ENCODE peak calls at places on chromosomes 4 and X, in four cellular contexts. A is A549, S is K562, F is body of pancreas. U is an unnamed sample.

GRCh38 chr4:139735381-139736256 is 70.0 kb downstream of the MGST2 start:
- DNase-seq in F (no peak), S (no peak), A (no peak), U (peak)

GRCh38 chrX:10022580-10023245 is 55.6 kb downstream of the CLDN34 start:
- DNase-seq in S (no peak), F (peak), A (peak), U (no peak)

GRCh38 chr4:106019771-106020170 is 124.5 kb downstream of the NPNT start:
- DNase-seq in F (no peak), S (no peak), A (no peak), U (no peak)

GRCh38 chr4:117898496-117898895 is 135.8 kb upstream of the NDST3 start:
- DNase-seq in A (no peak), F (no peak), S (no peak), U (no peak)

GRCh38 chrX:150370589-150371312 is 7.6 kb downstream of the MAMLD1 start:
- DNase-seq in F (no peak), S (no peak), A (no peak), U (no peak)

GRCh38 chrX:475926-476723 is 89.4 kb upstream of the PPP2R3B start:
- DNase-seq in A (no peak), F (no peak), S (peak), U (no peak)

GRCh38 chrX:22629105-22629725 is 356.5 kb downstream of the CBLL2 start:
- DNase-seq in F (no peak), A (no peak), S (no peak), U (no peak)

GRCh38 chrX:46628406-46629371 is 55.1 kb downstream of the CHST7 start:
- DNase-seq in F (peak), A (no peak), S (no peak), U (no peak)

GRCh38 chr4:126136922-126137781 is 822.4 kb downstream of the FAT4 start:
- DNase-seq in A (no peak), F (no peak), S (no peak), U (no peak)

GRCh38 chrX:42247241-42247640 is 323.9 kb upstream of the CASK start:
- DNase-seq in F (no peak), S (no peak), A (no peak), U (no peak)

GRCh38 chr4:40305329-40306193 is 29.6 kb upstream of the CHRNA9 start:
- DNase-seq in F (no peak), S (no peak), A (no peak), U (no peak)

GRCh38 chr4:58247792-58248191 is 1137.6 kb upstream of the IGFBP7 start:
- DNase-seq in S (no peak), A (peak), F (no peak), U (no peak)

GRCh38 chr4:145279122-145279960 is 99.0 kb upstream of the OTUD4 start:
- DNase-seq in F (no peak), S (no peak), A (no peak), U (no peak)

GRCh38 chrX:27591938-27592337 is 1.8 kb downstream of the DCAF8L2 start:
- DNase-seq in F (no peak), A (no peak), S (no peak), U (no peak)

GRCh38 chr4:150357829-150358228 is 224.1 kb upstream of the MAB21L2 start:
- DNase-seq in S (no peak), F (no peak), A (no peak), U (no peak)

GRCh38 chr4:39323836-39324235 is 42.3 kb downstream of the RFC1 start:
- DNase-seq in A (no peak), S (no peak), F (no peak), U (no peak)

GRCh38 chrX:103608305-103608963 is 671 bp downstream of the TCEAL3 start:
- DNase-seq in F (peak), S (no peak), A (no peak), U (peak)

GRCh38 chrX:131816551-131817136 is 206.5 kb upstream of the STK26 start:
- DNase-seq in A (peak), S (no peak), F (peak), U (peak)

GRCh38 chr4:153143527-153144348 is 60.5 kb upstream of the TRIM2 start:
- DNase-seq in A (no peak), S (peak), F (peak), U (no peak)

GRCh38 chrX:131621650-131622049 is 77.8 kb downstream of the OR13H1 start:
- DNase-seq in F (no peak), A (no peak), S (no peak), U (no peak)

GRCh38 chrX:10526442-10526841 is 93.9 kb downstream of the MID1 start:
- DNase-seq in S (no peak), F (no peak), A (no peak), U (no peak)

GRCh38 chrX:139199945-139200344 is 330.6 kb upstream of the F9 start:
- DNase-seq in S (no peak), F (no peak), A (no peak), U (no peak)

GRCh38 chr4:4216261-4216660 is 10.5 kb downstream of the OTOP1 start:
- DNase-seq in A (no peak), S (no peak), F (no peak), U (no peak)

GRCh38 chr4:156889616-156890594 is 81.7 kb downstream of the PDGFC start:
- DNase-seq in A (no peak), S (no peak), F (peak), U (no peak)

GRCh38 chrX:46687619-46688018 is 71.3 kb downstream of the SLC9A7 start:
- DNase-seq in A (no peak), F (no peak), S (no peak), U (no peak)

GRCh38 chrX:1581132-1581531 is 10.3 kb upstream of the AKAP17A start:
- DNase-seq in A (peak), S (peak), F (peak), U (no peak)

GRCh38 chrX:21838937-21839333 is 482 bp upstream of the MBTPS2 start:
- DNase-seq in F (peak), A (peak), S (no peak), U (no peak)

GRCh38 chrX:130171446-130172126 is at the start of gene RAB33A:
- DNase-seq in F (no peak), A (no peak), S (no peak), U (no peak)
- TF ChIP-seq POLR2A in F (no peak), A (no peak), S (no peak), U (no peak)

GRCh38 chrX:20681691-20682090 is 415.0 kb upstream of the RPS6KA3 start:
- DNase-seq in S (no peak), F (no peak), A (no peak), U (no peak)
- H3K27ac ChIP-seq in S (no peak), F (no peak), A (no peak), U (no peak)

GRCh38 chrX:14875624-14876023 is 2.4 kb downstream of the MOSPD2 start:
- DNase-seq in S (no peak), F (no peak), A (no peak), U (no peak)

GRCh38 chrX:14873676-14874049 is 442 bp downstream of the MOSPD2 start:
- DNase-seq in F (no peak), S (no peak), A (no peak), U (no peak)

GRCh38 chrX:14872355-14872754 is 514 bp downstream of the FANCB start:
- DNase-seq in S (peak), A (no peak), F (no peak), U (no peak)

GRCh38 chrX:14871767-14872166 is 1.1 kb downstream of the FANCB start:
- DNase-seq in F (no peak), A (no peak), S (no peak), U (no peak)

DNA sequence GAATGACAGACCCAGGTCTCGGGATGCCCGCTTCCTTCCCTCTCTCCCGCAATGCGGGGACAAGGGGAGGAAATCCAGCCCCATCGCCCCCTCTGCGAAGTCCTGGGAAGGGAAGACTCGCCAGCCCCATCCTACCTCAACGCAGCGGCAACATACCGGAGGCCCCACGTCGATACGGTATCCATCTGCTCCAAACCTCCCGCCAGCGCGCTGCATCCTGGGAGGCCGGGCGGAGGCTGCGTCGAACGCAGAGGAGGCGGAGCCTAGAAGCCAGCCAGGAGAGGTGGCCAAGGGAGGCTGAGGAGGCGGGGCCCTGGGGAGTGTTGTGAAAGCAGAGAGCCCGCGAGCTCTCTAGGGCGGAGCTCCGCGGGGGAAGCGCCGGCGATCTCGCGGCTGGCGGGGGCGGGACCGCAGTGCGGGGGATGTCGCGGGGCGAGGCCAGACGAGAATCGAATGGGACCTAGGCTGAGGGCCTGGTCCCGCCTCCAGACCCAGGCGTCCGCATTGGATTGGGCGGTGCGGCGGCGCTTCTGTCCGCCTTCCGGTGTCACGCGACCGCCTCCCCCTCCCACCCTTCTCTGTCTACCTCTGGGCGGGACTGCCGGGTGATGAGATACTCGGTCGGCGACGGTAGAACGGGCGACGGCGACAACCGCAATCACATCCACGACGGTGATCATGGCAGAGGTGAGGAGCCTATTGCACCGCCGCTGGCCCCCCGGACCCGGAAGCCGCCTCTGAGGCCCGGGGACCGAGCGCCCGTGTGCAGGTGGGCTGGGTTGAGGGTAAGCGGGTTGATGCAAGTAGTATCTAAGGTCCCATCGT is at the start of the genes FANCB and MOSPD2:
- DNase-seq in F (peak), A (peak), S (peak), U (peak)
- TF ChIP-seq POLR2A in F (peak), A (peak), S (peak), U (peak)

DNA sequence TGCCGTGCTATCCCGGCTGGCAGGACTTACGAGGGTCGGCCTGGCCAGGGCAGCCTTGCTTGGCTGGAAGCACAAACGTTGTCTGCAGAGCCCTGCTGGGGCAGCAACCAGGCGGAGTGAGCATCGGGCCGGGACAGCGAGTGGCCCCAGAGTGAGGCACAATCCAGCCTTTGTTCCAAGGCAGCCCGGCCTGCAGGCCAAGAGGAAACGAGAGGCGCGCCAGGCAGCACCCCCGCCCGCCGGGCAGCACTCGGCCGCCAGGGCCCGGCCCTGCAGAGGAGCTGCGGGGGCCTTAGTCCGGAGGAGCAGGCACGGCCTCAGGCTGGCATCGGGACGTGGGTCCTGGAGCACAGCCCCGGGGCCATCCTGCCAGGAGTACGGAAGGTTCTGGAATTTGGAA is 24.1 kb downstream of the FGFRL1 start:
- DNase-seq in A (no peak), S (no peak), F (peak), U (peak)
- H3K27ac ChIP-seq in A (no peak), S (no peak), F (no peak), U (no peak)

GRCh38 chr4:186193851-186194250 is 2.5 kb downstream of the CYP4V2 start:
- DNase-seq in S (no peak), A (no peak), F (no peak), U (no peak)

GRCh38 chr4:186189656-186190055 is 1.7 kb upstream of the CYP4V2 start:
- DNase-seq in S (no peak), F (no peak), A (no peak), U (no peak)

GRCh38 chr4:186190456-186191265 is 706 bp upstream of the CYP4V2 start:
- DNase-seq in F (no peak), S (peak), A (no peak), U (peak)

GRCh38 chr4:186192068-186192751 is 843 bp downstream of the CYP4V2 start:
- DNase-seq in A (no peak), S (no peak), F (peak), U (peak)

GRCh38 chr4:186191266-186192067 is at the start of gene CYP4V2:
- DNase-seq in S (peak), F (peak), A (peak), U (peak)
- TF ChIP-seq POLR2A in S (peak), F (peak), A (peak), U (peak)

GRCh38 chrX:123085311-123085940 is 98.7 kb upstream of the GRIA3 start:
- DNase-seq in F (no peak), A (no peak), S (no peak), U (no peak)
- H3K27ac ChIP-seq in F (no peak), A (peak), S (no peak), U (no peak)

U was measured in prostate gland.